ENCODE peak calls at places on chromosomes 1 and 21, in five cellular contexts. C, U, M, X and G are unnamed samples.

GRCh38 chr1:28104866-28105467 is 16.6 kb upstream of the EYA3 start:
- DNase-seq in C (no peak), U (no peak), M (peak), X (peak), G (no peak)

GRCh38 chr1:44677201-44677520 is 2.6 kb downstream of the ARMH1 start:
- DNase-seq in C (no peak), U (no peak), M (peak), X (no peak), G (no peak)

GRCh38 chr1:78475888-78476610 is 14.7 kb upstream of the PTGFR start:
- DNase-seq in C (no peak), U (no peak), M (no peak), X (no peak), G (no peak)

GRCh38 chr1:18468570-18468969 is 12.2 kb upstream of the KLHDC7A start:
- DNase-seq in C (no peak), U (no peak), M (no peak), X (no peak), G (no peak)

GRCh38 chr1:58755468-58755872 is 28.4 kb downstream of the JUN start:
- DNase-seq in C (peak), U (no peak), M (peak), X (peak), G (peak)

GRCh38 chr21:44294391-44295162 is 5.3 kb upstream of the PFKL start:
- DNase-seq in C (no peak), U (no peak), M (peak), X (peak), G (no peak)

GRCh38 chr1:227774051-227774720 is 39.0 kb downstream of the SNAP47 start:
- DNase-seq in C (no peak), U (no peak), M (no peak), X (no peak), G (no peak)

GRCh38 chr1:202760589-202760988 is 47.6 kb downstream of the KDM5B start:
- DNase-seq in C (no peak), U (no peak), M (no peak), X (no peak), G (no peak)

GRCh38 chr1:103459385-103459784 is 66.1 kb upstream of the RNPC3 start:
- DNase-seq in C (no peak), U (no peak), M (no peak), X (no peak), G (no peak)

GRCh38 chr1:91872560-91873081 is 13.3 kb downstream of the TGFBR3 start:
- DNase-seq in C (peak), U (no peak), M (no peak), X (no peak), G (no peak)

GRCh38 chr1:162538815-162539431 is 22.6 kb upstream of the UAP1 start:
- DNase-seq in C (no peak), U (no peak), M (peak), X (no peak), G (no peak)

GRCh38 chr1:15728937-15729657 is 7.0 kb upstream of the SLC25A34 start:
- DNase-seq in C (no peak), U (no peak), M (no peak), X (no peak), G (no peak)

GRCh38 chr1:9444532-9444931 is 94.7 kb upstream of the SLC25A33 start:
- DNase-seq in C (no peak), U (no peak), M (no peak), X (no peak), G (no peak)

GRCh38 chr1:151478923-151479322 is 19.6 kb upstream of the POGZ start:
- DNase-seq in C (no peak), U (no peak), M (no peak), X (no peak), G (no peak)

GRCh38 chr1:18907021-18907913 is 4.9 kb upstream of the ALDH4A1 start:
- DNase-seq in C (peak), U (peak), M (peak), X (peak), G (peak)

GRCh38 chr1:29043270-29043971 is 80.3 kb downstream of the TMEM200B start:
- DNase-seq in C (no peak), U (no peak), M (no peak), X (no peak), G (no peak)

GRCh38 chr1:55943721-55944435 is 635.5 kb downstream of the PLPP3 start:
- DNase-seq in C (no peak), U (no peak), M (no peak), X (no peak), G (no peak)

GRCh38 chr1:201946224-201946908 is at the start of gene LMOD1:
- DNase-seq in C (no peak), U (no peak), M (peak), X (peak), G (no peak)

GRCh38 chr1:109777436-109777835 is 13.7 kb upstream of the EPS8L3 start:
- DNase-seq in C (no peak), U (no peak), M (no peak), X (no peak), G (no peak)

GRCh38 chr1:227532019-227532619 is 31.2 kb upstream of the ZNF678 start:
- DNase-seq in C (no peak), U (no peak), M (no peak), X (no peak), G (no peak)

GRCh38 chr1:168373869-168374268 is 93.2 kb downstream of the TBX19 start:
- DNase-seq in C (no peak), U (no peak), M (no peak), X (no peak), G (no peak)

GRCh38 chr1:200866521-200866920 is 6.3 kb upstream of the GPR25 start:
- DNase-seq in C (peak), U (peak), M (no peak), X (no peak), G (no peak)

GRCh38 chr21:29633766-29634165 is 306.0 kb downstream of the GRIK1 start:
- DNase-seq in C (no peak), U (no peak), M (no peak), X (no peak), G (no peak)

GRCh38 chr1:29569971-29570634 is 333.8 kb downstream of the PTPRU start:
- DNase-seq in C (no peak), U (no peak), M (peak), X (peak), G (no peak)